ENCODE peak calls at places on chromosomes 4 and X, in seven cellular contexts. U is progenitor cell of endocrine pancreas; S is NCI-H524; A is NCI-H1417; E is activated CD4-positive, alpha-beta T cell treated with anti-CD3 and anti-CD28 coated beads, Interleukin-2, amount 50 U/mL, for 24 hours; Q is activated naive CD8-positive, alpha-beta T cell treated with anti-CD3 and anti-CD28 coated beads for 36 hours; M is nucleus accumbens. N is an unnamed sample.

GRCh38 chr4:184103755-184104367 is 113.8 kb downstream of the ENPP6 start:
- DNase-seq in U (no peak), S (no peak), A (no peak), E (no peak), Q (no peak), M (no peak), N (no peak)

GRCh38 chr4:166169111-166169510 is 296.1 kb downstream of the TLL1 start:
- DNase-seq in U (no peak), S (peak; percentile 20), A (no peak), E (no peak), Q (no peak), M (no peak), N (no peak)

GRCh38 chrX:80876877-80877276 is 67.2 kb upstream of the BRWD3 start:
- DNase-seq in U (no peak), S (peak; percentile 55), A (no peak), E (no peak), Q (no peak), M (no peak), N (no peak)

GRCh38 chr4:134708616-134709015 is 507.0 kb upstream of the PABPC4L start:
- DNase-seq in U (no peak), S (peak; percentile 8), A (no peak), E (no peak), Q (no peak), M (no peak), N (no peak)

GRCh38 chrX:3371163-3371562 is 24.7 kb upstream of the MXRA5 start:
- DNase-seq in U (no peak), S (no peak), A (no peak), E (no peak), Q (no peak), M (no peak), N (no peak)

GRCh38 chr4:83454626-83455025 is 997 bp downstream of the HELQ start:
- DNase-seq in U (no peak), S (no peak), A (no peak), E (no peak), Q (no peak), M (no peak), N (no peak)

GRCh38 chrX:118345045-118345400 is 883 bp upstream of the WDR44 start:
- DNase-seq in U (no peak), S (peak; percentile 47), A (no peak), E (no peak), Q (no peak), M (no peak), N (no peak)

GRCh38 chr4:19748911-19749473 is 502.7 kb upstream of the SLIT2 start:
- DNase-seq in U (no peak), S (no peak), A (no peak), E (no peak), Q (no peak), M (no peak), N (no peak)

GRCh38 chr4:148044889-148045352 is 313.0 kb downstream of the ARHGAP10 start:
- DNase-seq in U (no peak), S (peak; percentile 1), A (no peak), E (no peak), Q (peak; percentile 12), M (no peak), N (no peak)

GRCh38 chrX:137354851-137355250 is 211.1 kb upstream of the ZIC3 start:
- DNase-seq in U (no peak), S (peak; percentile 84), A (no peak), E (no peak), Q (no peak), M (no peak), N (no peak)

GRCh38 chrX:42085836-42086235 is 162.5 kb upstream of the CASK start:
- DNase-seq in U (no peak), S (no peak), A (no peak), E (no peak), Q (no peak), M (no peak), N (no peak)

GRCh38 chr4:83125738-83126141 is 11.2 kb upstream of the PLAC8 start:
- DNase-seq in U (no peak), S (no peak), A (no peak), E (no peak), Q (no peak), M (no peak), N (no peak)

GRCh38 chr4:8110071-8110986 is 48.3 kb downstream of the ABLIM2 start:
- DNase-seq in U (peak; percentile 26), S (no peak), A (no peak), E (no peak), Q (peak; percentile 26), M (no peak), N (no peak)

GRCh38 chrX:125998432-125998831 is 167.7 kb downstream of the DCAF12L2 start:
- DNase-seq in U (no peak), S (peak; percentile 53), A (no peak), E (no peak), Q (no peak), M (no peak), N (no peak)

GRCh38 chr4:3687538-3687937 is 78.6 kb upstream of the ADRA2C start:
- DNase-seq in U (no peak), S (no peak), A (no peak), E (no peak), Q (no peak), M (no peak), N (no peak)

GRCh38 chr4:78704981-78705757 is 71.0 kb upstream of the BMP2K start:
- DNase-seq in U (no peak), S (no peak), A (no peak), E (no peak), Q (no peak), M (no peak), N (no peak)

GRCh38 chr4:25439913-25440477 is 62.9 kb downstream of the ANAPC4 start:
- DNase-seq in U (peak; percentile 22), S (peak; percentile 87), A (peak; percentile 96), E (no peak), Q (peak; percentile 23), M (peak; percentile 46), N (peak; percentile 41)

GRCh38 chr4:74658114-74658513 is 136.2 kb downstream of the BTC start:
- DNase-seq in U (no peak), S (no peak), A (no peak), E (no peak), Q (no peak), M (no peak), N (no peak)

GRCh38 chr4:1309261-1310010 is 19.7 kb downstream of the MAEA start:
- DNase-seq in U (peak; percentile 73), S (no peak), A (no peak), E (no peak), Q (peak; percentile 75), M (peak; percentile 89), N (peak; percentile 76)

GRCh38 chr4:185657191-185657590 is 121.9 kb upstream of the PDLIM3 start:
- DNase-seq in U (no peak), S (no peak), A (no peak), E (no peak), Q (no peak), M (peak; percentile 40), N (no peak)

GRCh38 chr4:67500373-67500772 is 44.9 kb downstream of the CENPC start:
- DNase-seq in U (no peak), S (no peak), A (no peak), E (no peak), Q (no peak), M (no peak), N (no peak)

GRCh38 chr4:115873048-115873447 is 759.6 kb upstream of the NDST4 start:
- DNase-seq in U (no peak), S (no peak), A (no peak), E (no peak), Q (no peak), M (no peak), N (no peak)

GRCh38 chr4:98448923-98449322 is 187.7 kb downstream of the RAP1GDS1 start:
- DNase-seq in U (no peak), S (peak; percentile 70), A (no peak), E (no peak), Q (no peak), M (no peak), N (no peak)

GRCh38 chr4:183504930-183505555 is at the start of gene ING2:
- DNase-seq in U (no peak), S (peak; percentile 61), A (peak; percentile 50), E (no peak), Q (no peak), M (peak; percentile 68), N (no peak)

GRCh38 chr4:119302073-119302832 is 19.7 kb downstream of the FABP2 start:
- DNase-seq in U (no peak), S (no peak), A (no peak), E (no peak), Q (no peak), M (no peak), N (no peak)

GRCh38 chr4:189979196-189980047 is 38.8 kb downstream of the FRG1 start:
- DNase-seq in U (no peak), S (no peak), A (no peak), E (no peak), Q (no peak), M (no peak), N (no peak)

GRCh38 chr4:105551968-105552746 is at the start of gene ARHGEF38:
- DNase-seq in U (peak; percentile 29), S (no peak), A (peak; percentile 26), E (no peak), Q (no peak), M (no peak), N (peak; percentile 58)

GRCh38 chr4:184899261-184900134 is 73.7 kb upstream of the ACSL1 start:
- DNase-seq in U (no peak), S (no peak), A (no peak), E (no peak), Q (no peak), M (no peak), N (peak; percentile 73)

GRCh38 chrX:150508461-150509367 is 59.7 kb upstream of the MTM1 start:
- DNase-seq in U (no peak), S (no peak), A (no peak), E (no peak), Q (no peak), M (peak; percentile 71), N (peak; percentile 23)

GRCh38 chr4:10115271-10115656 is 1.3 kb downstream of the WDR1 start:
- DNase-seq in U (no peak), S (no peak), A (no peak), E (no peak), Q (no peak), M (no peak), N (no peak)

GRCh38 chrX:83934220-83934619 is 73.3 kb downstream of the CYLC1 start:
- DNase-seq in U (no peak), S (no peak), A (no peak), E (no peak), Q (no peak), M (no peak), N (no peak)

GRCh38 chr4:56995525-56995924 is 16.8 kb downstream of the POLR2B start:
- DNase-seq in U (no peak), S (no peak), A (no peak), E (no peak), Q (no peak), M (peak; percentile 75), N (peak; percentile 33)

GRCh38 chr4:25769251-25769650 is 93.5 kb downstream of the SEL1L3 start:
- DNase-seq in U (no peak), S (no peak), A (no peak), E (no peak), Q (no peak), M (no peak), N (no peak)

GRCh38 chrX:110180176-110180927 is 137.5 kb downstream of the AMMECR1 start:
- DNase-seq in U (no peak), S (no peak), A (no peak), E (no peak), Q (no peak), M (no peak), N (no peak)

GRCh38 chr4:7280906-7281305 is 88.6 kb downstream of the SORCS2 start:
- DNase-seq in U (no peak), S (peak; percentile 22), A (peak; percentile 40), E (no peak), Q (no peak), M (no peak), N (no peak)

GRCh38 chrX:18676470-18676869 is 4.6 kb upstream of the RS1 start:
- DNase-seq in U (no peak), S (peak; percentile 66), A (no peak), E (no peak), Q (no peak), M (no peak), N (no peak)